ENCODE peak calls at places on chromosomes 5 and 9, in seven cellular contexts. W is coronary artery; C is body of pancreas; G is HCT116; Z is tibial nerve; X is prostate gland; L is CD4-positive, alpha-beta T cell. H is an unnamed sample.

GRCh38 chr9:26813247-26813646 is 79.4 kb downstream of the CAAP1 start:
- DNase-seq in L (no peak), Z (no peak), W (no peak), C (no peak), X (no peak), G (no peak), H (no peak)

GRCh38 chr5:149834246-149834855 is 104.2 kb downstream of the PPARGC1B start:
- DNase-seq in C (peak), W (no peak), G (peak), X (peak), Z (no peak), L (peak), H (peak)

GRCh38 chr5:135709998-135710670 is 124.3 kb upstream of the SLC25A48 start:
- DNase-seq in G (no peak), W (no peak), C (no peak), L (no peak), Z (no peak), X (no peak), H (no peak)

GRCh38 chr5:66561366-66561990 is 34.7 kb upstream of the MAST4 start:
- DNase-seq in X (no peak), Z (no peak), C (no peak), G (no peak), L (no peak), W (no peak), H (no peak)

GRCh38 chr5:113686599-113686998 is 173.1 kb downstream of the YTHDC2 start:
- DNase-seq in C (no peak), G (no peak), L (no peak), X (no peak), Z (no peak), W (no peak), H (no peak)

GRCh38 chr9:105171589-105171988 is 72.9 kb upstream of the SLC44A1 start:
- DNase-seq in Z (no peak), X (no peak), W (no peak), C (no peak), G (no peak), L (no peak), H (no peak)

GRCh38 chr9:119689879-119690278 is 320.6 kb upstream of the BRINP1 start:
- DNase-seq in G (no peak), Z (no peak), X (no peak), C (no peak), W (no peak), L (no peak), H (no peak)

GRCh38 chr5:146995878-146996277 is 117.3 kb upstream of the PPP2R2B start:
- DNase-seq in W (no peak), C (no peak), G (no peak), X (no peak), L (no peak), Z (no peak), H (no peak)

GRCh38 chr5:123997354-123998215 is 485.6 kb downstream of the CSNK1G3 start:
- DNase-seq in G (no peak), Z (no peak), X (no peak), C (no peak), W (no peak), L (no peak), H (no peak)

GRCh38 chr5:58466939-58467338 is 7.1 kb upstream of the PLK2 start:
- DNase-seq in W (no peak), L (no peak), G (no peak), Z (no peak), X (no peak), C (no peak), H (no peak)

GRCh38 chr9:2016411-2017208 is 1.5 kb downstream of the SMARCA2 start:
- DNase-seq in W (peak), L (peak), X (peak), G (no peak), Z (peak), C (peak), H (peak)

GRCh38 chr5:152004095-152004494 is 79.4 kb upstream of the GLRA1 start:
- DNase-seq in L (no peak), X (no peak), C (no peak), G (no peak), W (no peak), Z (no peak), H (no peak)

GRCh38 chr5:72883850-72884249 is 67.4 kb downstream of the TNPO1 start:
- DNase-seq in G (no peak), L (no peak), W (no peak), C (no peak), X (no peak), Z (no peak), H (no peak)

GRCh38 chr9:2923810-2924768 is 80.2 kb upstream of the PUM3 start:
- DNase-seq in W (no peak), G (no peak), C (no peak), Z (no peak), X (no peak), L (no peak), H (no peak)

GRCh38 chr9:130902204-130903185 is 5.9 kb upstream of the QRFP start:
- DNase-seq in W (no peak), G (no peak), C (no peak), X (no peak), Z (no peak), L (no peak), H (no peak)

GRCh38 chr5:175582697-175583096 is 75.2 kb upstream of the HRH2 start:
- DNase-seq in C (no peak), Z (no peak), W (no peak), G (no peak), L (no peak), X (no peak), H (no peak)

GRCh38 chr5:141234109-141234508 is 11.0 kb downstream of the PCDHB14 start:
- DNase-seq in X (no peak), C (no peak), Z (no peak), W (no peak), L (no peak), G (no peak), H (no peak)

GRCh38 chr5:115419794-115420585 is 123.5 kb upstream of the CCDC112 start:
- DNase-seq in X (no peak), W (no peak), L (no peak), Z (no peak), G (peak), C (no peak), H (no peak)

GRCh38 chr5:88663793-88664216 is 219.2 kb downstream of the MEF2C start:
- DNase-seq in C (no peak), L (no peak), X (no peak), W (no peak), Z (no peak), G (no peak), H (no peak)

GRCh38 chr9:107755267-107755666 is 265.7 kb upstream of the KLF4 start:
- DNase-seq in W (peak), C (peak), L (no peak), X (peak), G (peak), Z (no peak), H (no peak)

GRCh38 chr9:137286980-137287383 is 9.5 kb downstream of the TOR4A start:
- DNase-seq in L (no peak), Z (no peak), C (peak), W (no peak), G (peak), X (peak), H (no peak)

GRCh38 chr9:92971121-92971520 is 23.8 kb downstream of the FGD3 start:
- DNase-seq in L (no peak), G (no peak), W (no peak), Z (no peak), C (no peak), X (no peak), H (no peak)

GRCh38 chr5:132136906-132137305 is 63.3 kb downstream of the CSF2 start:
- DNase-seq in X (no peak), G (no peak), L (no peak), C (no peak), W (no peak), Z (no peak), H (no peak)

GRCh38 chr5:137858223-137858916 is 9.3 kb upstream of the MYOT start:
- DNase-seq in Z (no peak), C (no peak), W (no peak), L (no peak), X (no peak), G (no peak), H (no peak)

GRCh38 chr5:57004800-57005199 is 52.9 kb upstream of the MIER3 start:
- DNase-seq in Z (no peak), C (no peak), W (no peak), G (no peak), X (no peak), L (no peak), H (no peak)

GRCh38 chr5:103804714-103805113 is 242.1 kb upstream of the NUDT12 start:
- DNase-seq in L (no peak), W (no peak), G (no peak), Z (no peak), X (no peak), C (no peak), H (no peak)

GRCh38 chr5:177426566-177427210 is at the start of gene GRK6:
- DNase-seq in G (no peak), W (peak), Z (no peak), L (peak), C (peak), X (peak), H (no peak)

DNA sequence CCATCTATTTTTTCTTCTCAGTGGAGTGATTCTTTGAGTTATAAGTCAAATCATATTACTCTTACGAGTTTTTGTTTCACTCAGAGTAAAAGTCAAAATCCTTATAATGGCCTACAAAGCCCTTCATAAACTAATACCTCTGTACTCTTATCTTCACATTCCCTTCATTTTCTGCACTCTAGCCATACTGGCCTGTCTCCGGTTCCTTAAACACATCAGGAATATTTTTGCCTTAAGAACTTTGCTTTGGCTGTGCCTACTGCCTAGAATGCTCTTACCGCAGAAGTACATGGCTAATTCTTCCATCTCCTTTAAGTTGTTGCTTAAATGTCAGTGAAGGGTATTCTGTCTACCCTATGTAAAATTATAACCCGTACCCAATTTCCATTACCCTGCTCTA is 132.9 kb upstream of the GRHPR start:
- DNase-seq in C (no peak), W (no peak), G (no peak), Z (no peak), X (no peak), L (no peak), H (no peak)
- H3K27ac ChIP-seq in C (no peak), W (no peak), G (no peak), Z (no peak), X (no peak), L (no peak), H (no peak)

GRCh38 chr5:16759147-16759800 is 142.5 kb upstream of the RETREG1 start:
- DNase-seq in W (no peak), X (peak), Z (no peak), G (no peak), C (peak), L (no peak), H (no peak)
- H3K27ac ChIP-seq in W (no peak), X (no peak), Z (no peak), G (no peak), C (peak), L (no peak), H (no peak)

DNA sequence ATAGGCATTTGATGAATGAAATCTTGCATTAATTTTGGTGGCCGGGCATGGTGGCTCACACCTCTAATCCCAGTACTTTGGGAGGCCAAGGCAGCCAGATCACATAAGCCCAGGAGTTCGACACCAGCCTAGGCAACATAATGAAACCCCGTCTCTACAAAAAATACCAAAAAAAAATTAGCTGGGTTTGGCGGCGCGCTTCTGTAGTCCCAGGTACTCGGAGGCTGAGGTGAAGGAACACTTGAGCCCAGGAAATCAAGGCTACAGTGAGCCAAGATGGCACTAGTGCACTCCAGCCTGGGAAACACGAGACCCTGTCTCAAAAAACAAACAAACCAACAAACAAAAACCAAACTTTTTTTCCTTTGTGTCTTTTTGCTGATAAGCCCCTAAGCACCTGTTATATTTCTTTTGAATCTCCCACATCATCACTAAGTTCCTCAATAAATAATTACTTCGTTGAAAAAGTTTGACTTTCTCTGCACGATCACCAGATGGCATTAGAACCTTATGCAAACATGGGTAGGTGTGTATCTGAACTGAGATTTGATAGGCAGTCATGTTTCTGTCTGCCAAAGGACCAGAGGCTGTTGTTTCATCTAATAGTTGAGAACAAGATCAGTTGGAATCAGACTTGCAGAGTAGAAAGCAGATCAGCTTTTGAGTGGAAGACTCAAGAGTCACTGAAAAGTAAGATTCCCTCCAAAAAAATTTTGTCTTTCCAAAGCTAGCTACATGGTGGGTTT is 5.5 kb upstream of the MATR3 start:
- DNase-seq in L (no peak), G (no peak), Z (no peak), W (no peak), C (no peak), X (no peak), H (no peak)
- H3K27ac ChIP-seq in L (no peak), G (no peak), Z (no peak), W (no peak), C (no peak), X (no peak), H (no peak)

GRCh38 chr5:133947431-133947841 is 21.0 kb downstream of the C5orf15 start:
- DNase-seq in C (peak), W (no peak), Z (no peak), X (no peak), G (no peak), L (no peak), H (peak)
- H3K27ac ChIP-seq in C (no peak), W (peak), Z (peak), X (no peak), G (no peak), L (no peak), H (no peak)

DNA sequence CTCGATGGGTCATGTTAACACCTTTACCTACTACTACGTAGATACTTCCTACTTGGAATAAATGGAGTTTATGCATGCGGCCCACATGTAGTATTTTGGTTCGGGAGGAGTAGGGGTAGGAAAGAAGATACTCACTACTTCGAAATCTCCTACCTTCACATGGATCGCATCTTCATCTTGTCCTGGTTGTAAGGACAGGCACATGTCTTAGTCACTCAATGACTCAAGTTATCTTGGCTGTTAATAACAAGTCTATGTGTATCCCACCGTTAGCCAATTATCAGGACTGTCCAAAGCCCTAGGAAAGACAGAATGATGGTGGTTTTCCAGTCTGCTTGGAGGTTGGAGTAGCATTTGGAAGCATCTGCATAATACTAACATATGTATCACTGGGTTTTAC is 24.1 kb downstream of the CMYA5 start:
- DNase-seq in L (no peak), C (no peak), G (no peak), X (no peak), Z (no peak), W (no peak), H (no peak)
- H3K27ac ChIP-seq in L (no peak), C (no peak), G (no peak), X (no peak), Z (no peak), W (no peak), H (no peak)

DNA sequence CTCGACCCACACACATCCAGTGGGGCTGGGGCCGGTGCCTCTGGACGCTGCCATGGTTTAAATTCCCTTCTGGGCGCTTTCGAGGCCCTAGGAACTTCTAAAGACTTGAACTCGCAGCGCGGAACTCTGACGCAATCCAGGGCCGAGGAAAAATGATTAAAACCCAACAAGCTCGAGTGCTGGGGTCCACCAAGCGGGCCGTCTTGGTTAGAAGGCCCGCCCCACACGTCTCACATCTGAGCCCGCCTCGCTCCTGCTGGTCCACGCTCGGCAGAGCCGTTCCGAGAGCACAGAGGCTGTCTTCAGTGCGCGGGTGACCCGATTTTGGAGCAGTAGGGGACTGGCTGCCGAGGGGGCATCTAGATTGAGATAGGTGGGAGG is 1.5 kb downstream of the CRHBP start:
- DNase-seq in W (no peak), X (no peak), C (no peak), Z (no peak), G (no peak), L (no peak), H (no peak)
- H3K27ac ChIP-seq in W (no peak), X (no peak), C (no peak), Z (no peak), G (no peak), L (no peak), H (peak)